ENCODE peak calls at places on chromosome 7, in five cellular contexts. L, M, F, V and A are unnamed samples.

GRCh38 chr7:155834486-155835048 is 22.3 kb upstream of the SHH start:
- DNase-seq in L (no peak), M (no peak), F (no peak), V (no peak), A (no peak)

GRCh38 chr7:130524628-130525027 is 32.7 kb downstream of the MEST start:
- DNase-seq in L (no peak), M (no peak), F (no peak), V (no peak), A (no peak)

GRCh38 chr7:81632418-81632817 is 137.4 kb downstream of the HGF start:
- DNase-seq in L (no peak), M (no peak), F (no peak), V (no peak), A (no peak)

GRCh38 chr7:152865461-152865860 is 105.9 kb downstream of the ACTR3B start:
- DNase-seq in L (no peak), M (no peak), F (no peak), V (no peak), A (no peak)

GRCh38 chr7:2820508-2820934 is 23.6 kb downstream of the GNA12 start:
- DNase-seq in L (peak), M (peak), F (no peak), V (no peak), A (peak)

GRCh38 chr7:27966219-27966780 is 214.3 kb downstream of the JAZF1 start:
- DNase-seq in L (no peak), M (no peak), F (no peak), V (no peak), A (no peak)

GRCh38 chr7:94740490-94740889 is 84.6 kb upstream of the SGCE start:
- DNase-seq in L (no peak), M (no peak), F (no peak), V (no peak), A (no peak)

GRCh38 chr7:20470726-20471125 is 140.0 kb downstream of the ITGB8 start:
- DNase-seq in L (no peak), M (no peak), F (no peak), V (no peak), A (no peak)